ENCODE peak calls at places on chromosomes 2 and 18, in eight cellular contexts. Q, W, M, J, E, Y, P and G are unnamed samples.

GRCh38 chr2:88450186-88450585 is 2.3 kb downstream of the FOXI3 start:
- DNase-seq in Q (no peak), W (no peak), M (peak), J (no peak), E (no peak), Y (no peak), P (no peak), G (no peak)

GRCh38 chr2:33375054-33375453 is 101.4 kb upstream of the RASGRP3 start:
- DNase-seq in Q (no peak), W (no peak), M (no peak), J (no peak), E (no peak), Y (no peak), P (no peak), G (no peak)

GRCh38 chr2:148730085-148730484 is 85.5 kb downstream of the EPC2 start:
- DNase-seq in Q (no peak), W (no peak), M (no peak), J (no peak), E (no peak), Y (no peak), P (no peak), G (no peak)

GRCh38 chr2:151106805-151107490 is 154.7 kb downstream of the RBM43 start:
- DNase-seq in Q (no peak), W (no peak), M (no peak), J (no peak), E (no peak), Y (peak), P (no peak), G (no peak)

GRCh38 chr2:137508739-137509384 is 455.4 kb upstream of the HNMT start:
- DNase-seq in Q (peak), W (no peak), M (no peak), J (no peak), E (no peak), Y (peak), P (no peak), G (no peak)

GRCh38 chr18:75247601-75248421 is 37.2 kb downstream of the TSHZ1 start:
- DNase-seq in Q (no peak), W (no peak), M (no peak), J (no peak), E (no peak), Y (peak), P (no peak), G (no peak)

GRCh38 chr2:213104089-213104902 is 47.1 kb downstream of the IKZF2 start:
- DNase-seq in Q (no peak), W (no peak), M (no peak), J (no peak), E (no peak), Y (peak), P (no peak), G (no peak)

GRCh38 chr18:44356566-44357157 is 324.0 kb upstream of the SETBP1 start:
- DNase-seq in Q (peak), W (no peak), M (peak), J (no peak), E (no peak), Y (no peak), P (no peak), G (no peak)